ENCODE peak calls at places on chromosomes 1 and 21, in eight cellular contexts. One of them, this sample, is unnamed.

GRCh38 chr1:93237021-93237420 is 56.5 kb downstream of the CCDC18 start:
- DNase-seq in ACHN: no peak
- DNase-seq in stimulated activated CD4-positive, alpha-beta T cell treated with anti-CD3 and anti-CD28 coated beads, Interleukin-2, amount 100 ng/mL, for 48 hours: no peak
- DNase-seq in prostate gland: no peak
- DNase-seq in GM06990: no peak
- DNase-seq in activated CD8-positive, alpha-beta memory T cell treated with anti-CD3 and anti-CD28 coated beads, Interleukin-2, amount 50 U/mL, for 48 hours: no peak
- DNase-seq in dorsolateral prefrontal cortex: no peak
- DNase-seq in GM20000: no peak
- DNase-seq in this sample: no peak

GRCh38 chr1:109823543-109824348 is 60.0 kb upstream of the EPS8L3 start:
- DNase-seq in stimulated activated CD4-positive, alpha-beta T cell treated with anti-CD3 and anti-CD28 coated beads, Interleukin-2, amount 100 ng/mL, for 48 hours: no peak
- DNase-seq in activated CD8-positive, alpha-beta memory T cell treated with anti-CD3 and anti-CD28 coated beads, Interleukin-2, amount 50 U/mL, for 48 hours: peak
- DNase-seq in prostate gland: no peak
- DNase-seq in GM20000: peak
- DNase-seq in dorsolateral prefrontal cortex: no peak
- DNase-seq in ACHN: peak
- DNase-seq in GM06990: no peak
- DNase-seq in this sample: no peak

GRCh38 chr1:151134396-151134795 is 12.0 kb downstream of the SEMA6C start:
- DNase-seq in activated CD8-positive, alpha-beta memory T cell treated with anti-CD3 and anti-CD28 coated beads, Interleukin-2, amount 50 U/mL, for 48 hours: no peak
- DNase-seq in GM20000: no peak
- DNase-seq in dorsolateral prefrontal cortex: no peak
- DNase-seq in ACHN: no peak
- DNase-seq in stimulated activated CD4-positive, alpha-beta T cell treated with anti-CD3 and anti-CD28 coated beads, Interleukin-2, amount 100 ng/mL, for 48 hours: no peak
- DNase-seq in prostate gland: no peak
- DNase-seq in GM06990: no peak
- DNase-seq in this sample: no peak

GRCh38 chr21:44727757-44728156 is 16.4 kb upstream of the TSPEAR start:
- DNase-seq in stimulated activated CD4-positive, alpha-beta T cell treated with anti-CD3 and anti-CD28 coated beads, Interleukin-2, amount 100 ng/mL, for 48 hours: no peak
- DNase-seq in ACHN: no peak
- DNase-seq in dorsolateral prefrontal cortex: no peak
- DNase-seq in GM20000: no peak
- DNase-seq in GM06990: no peak
- DNase-seq in prostate gland: no peak
- DNase-seq in activated CD8-positive, alpha-beta memory T cell treated with anti-CD3 and anti-CD28 coated beads, Interleukin-2, amount 50 U/mL, for 48 hours: no peak
- DNase-seq in this sample: no peak

GRCh38 chr1:229717774-229718173 is 91.7 kb downstream of the URB2 start:
- DNase-seq in activated CD8-positive, alpha-beta memory T cell treated with anti-CD3 and anti-CD28 coated beads, Interleukin-2, amount 50 U/mL, for 48 hours: no peak
- DNase-seq in GM20000: no peak
- DNase-seq in dorsolateral prefrontal cortex: no peak
- DNase-seq in prostate gland: no peak
- DNase-seq in stimulated activated CD4-positive, alpha-beta T cell treated with anti-CD3 and anti-CD28 coated beads, Interleukin-2, amount 100 ng/mL, for 48 hours: no peak
- DNase-seq in ACHN: no peak
- DNase-seq in GM06990: no peak
- DNase-seq in this sample: no peak

GRCh38 chr1:202143011-202143767 is 1.3 kb downstream of the ARL8A start:
- DNase-seq in ACHN: no peak
- DNase-seq in stimulated activated CD4-positive, alpha-beta T cell treated with anti-CD3 and anti-CD28 coated beads, Interleukin-2, amount 100 ng/mL, for 48 hours: no peak
- DNase-seq in prostate gland: no peak
- DNase-seq in activated CD8-positive, alpha-beta memory T cell treated with anti-CD3 and anti-CD28 coated beads, Interleukin-2, amount 50 U/mL, for 48 hours: no peak
- DNase-seq in GM06990: no peak
- DNase-seq in GM20000: peak
- DNase-seq in dorsolateral prefrontal cortex: no peak
- DNase-seq in this sample: no peak

GRCh38 chr1:180309338-180309737 is 79.3 kb downstream of the LHX4 start:
- DNase-seq in GM20000: no peak
- DNase-seq in activated CD8-positive, alpha-beta memory T cell treated with anti-CD3 and anti-CD28 coated beads, Interleukin-2, amount 50 U/mL, for 48 hours: no peak
- DNase-seq in GM06990: no peak
- DNase-seq in ACHN: peak
- DNase-seq in dorsolateral prefrontal cortex: no peak
- DNase-seq in stimulated activated CD4-positive, alpha-beta T cell treated with anti-CD3 and anti-CD28 coated beads, Interleukin-2, amount 100 ng/mL, for 48 hours: no peak
- DNase-seq in prostate gland: no peak
- DNase-seq in this sample: no peak

GRCh38 chr1:28602536-28603439 is 10.7 kb downstream of the RAB42 start:
- DNase-seq in GM20000: peak
- DNase-seq in ACHN: peak
- DNase-seq in prostate gland: peak
- DNase-seq in GM06990: no peak
- DNase-seq in stimulated activated CD4-positive, alpha-beta T cell treated with anti-CD3 and anti-CD28 coated beads, Interleukin-2, amount 100 ng/mL, for 48 hours: no peak
- DNase-seq in dorsolateral prefrontal cortex: peak
- DNase-seq in activated CD8-positive, alpha-beta memory T cell treated with anti-CD3 and anti-CD28 coated beads, Interleukin-2, amount 50 U/mL, for 48 hours: no peak
- DNase-seq in this sample: no peak

GRCh38 chr1:55868026-55868425 is 652.9 kb upstream of the USP24 start:
- DNase-seq in ACHN: no peak
- DNase-seq in GM20000: no peak
- DNase-seq in activated CD8-positive, alpha-beta memory T cell treated with anti-CD3 and anti-CD28 coated beads, Interleukin-2, amount 50 U/mL, for 48 hours: no peak
- DNase-seq in prostate gland: peak
- DNase-seq in GM06990: no peak
- DNase-seq in stimulated activated CD4-positive, alpha-beta T cell treated with anti-CD3 and anti-CD28 coated beads, Interleukin-2, amount 100 ng/mL, for 48 hours: no peak
- DNase-seq in dorsolateral prefrontal cortex: no peak
- DNase-seq in this sample: no peak

GRCh38 chr1:21961799-21962198 is 15.0 kb upstream of the CELA3B start:
- DNase-seq in ACHN: no peak
- DNase-seq in GM20000: no peak
- DNase-seq in stimulated activated CD4-positive, alpha-beta T cell treated with anti-CD3 and anti-CD28 coated beads, Interleukin-2, amount 100 ng/mL, for 48 hours: no peak
- DNase-seq in prostate gland: no peak
- DNase-seq in GM06990: no peak
- DNase-seq in activated CD8-positive, alpha-beta memory T cell treated with anti-CD3 and anti-CD28 coated beads, Interleukin-2, amount 50 U/mL, for 48 hours: no peak
- DNase-seq in dorsolateral prefrontal cortex: no peak
- DNase-seq in this sample: no peak